ENCODE peak calls at places on chromosomes 7 and 10, in ten cellular contexts. One of them, this sample, is unnamed.

GRCh38 chr7:29657856-29658255 is 94.2 kb downstream of the PRR15 start:
- DNase-seq in body of pancreas: no peak
- DNase-seq in pancreas: no peak
- DNase-seq in AG09309: no peak
- DNase-seq in ovary: no peak
- DNase-seq in fibroblast of the aortic adventitia: no peak
- DNase-seq in lower leg skin: no peak
- DNase-seq in CD4-positive, alpha-beta T cell: no peak
- DNase-seq in GM20000: no peak
- DNase-seq in mammary epithelial cell: no peak
- DNase-seq in this sample: no peak

GRCh38 chr10:22672594-22673392 is 41.6 kb downstream of the PIP4K2A start:
- DNase-seq in body of pancreas: no peak
- DNase-seq in pancreas: no peak
- DNase-seq in AG09309: no peak
- DNase-seq in ovary: no peak
- DNase-seq in fibroblast of the aortic adventitia: no peak
- DNase-seq in lower leg skin: no peak
- DNase-seq in CD4-positive, alpha-beta T cell: no peak
- DNase-seq in GM20000: no peak
- DNase-seq in mammary epithelial cell: no peak
- DNase-seq in this sample: no peak

GRCh38 chr10:24701447-24701846 is 22.2 kb downstream of the ARHGAP21 start:
- DNase-seq in body of pancreas: no peak
- DNase-seq in pancreas: no peak
- DNase-seq in AG09309: no peak
- DNase-seq in ovary: no peak
- DNase-seq in fibroblast of the aortic adventitia: no peak
- DNase-seq in lower leg skin: no peak
- DNase-seq in CD4-positive, alpha-beta T cell: no peak
- DNase-seq in GM20000: peak
- DNase-seq in mammary epithelial cell: no peak
- DNase-seq in this sample: no peak

GRCh38 chr10:102629661-102630614 is 14.3 kb upstream of the TRIM8 start:
- DNase-seq in body of pancreas: no peak
- DNase-seq in pancreas: no peak
- DNase-seq in AG09309: peak
- DNase-seq in ovary: no peak
- DNase-seq in fibroblast of the aortic adventitia: peak
- DNase-seq in lower leg skin: no peak
- DNase-seq in CD4-positive, alpha-beta T cell: no peak
- DNase-seq in GM20000: no peak
- DNase-seq in mammary epithelial cell: peak
- DNase-seq in this sample: peak

GRCh38 chr7:95104739-95105138 is 197.3 kb downstream of the PPP1R9A start:
- DNase-seq in body of pancreas: peak
- DNase-seq in pancreas: peak
- DNase-seq in AG09309: no peak
- DNase-seq in ovary: no peak
- DNase-seq in fibroblast of the aortic adventitia: no peak
- DNase-seq in lower leg skin: no peak
- DNase-seq in CD4-positive, alpha-beta T cell: no peak
- DNase-seq in GM20000: no peak
- DNase-seq in mammary epithelial cell: peak
- DNase-seq in this sample: no peak

GRCh38 chr7:64639267-64640001 is 26.5 kb upstream of the ZNF107 start:
- DNase-seq in body of pancreas: no peak
- DNase-seq in pancreas: no peak
- DNase-seq in AG09309: no peak
- DNase-seq in ovary: no peak
- DNase-seq in fibroblast of the aortic adventitia: no peak
- DNase-seq in lower leg skin: no peak
- DNase-seq in CD4-positive, alpha-beta T cell: no peak
- DNase-seq in GM20000: no peak
- DNase-seq in mammary epithelial cell: peak
- DNase-seq in this sample: no peak

GRCh38 chr10:104842704-104843103 is 201.6 kb downstream of the SORCS3 start:
- DNase-seq in body of pancreas: no peak
- DNase-seq in pancreas: no peak
- DNase-seq in AG09309: no peak
- DNase-seq in ovary: no peak
- DNase-seq in fibroblast of the aortic adventitia: no peak
- DNase-seq in lower leg skin: no peak
- DNase-seq in CD4-positive, alpha-beta T cell: no peak
- DNase-seq in GM20000: no peak
- DNase-seq in mammary epithelial cell: no peak
- DNase-seq in this sample: no peak

GRCh38 chr10:59830601-59831259 is 75.6 kb downstream of the CCDC6 start:
- DNase-seq in body of pancreas: peak
- DNase-seq in pancreas: peak
- DNase-seq in AG09309: no peak
- DNase-seq in ovary: peak
- DNase-seq in fibroblast of the aortic adventitia: peak
- DNase-seq in lower leg skin: no peak
- DNase-seq in CD4-positive, alpha-beta T cell: no peak
- DNase-seq in GM20000: peak
- DNase-seq in mammary epithelial cell: peak
- DNase-seq in this sample: peak

GRCh38 chr7:142908921-142909870 is 23.7 kb upstream of the TRPV6 start:
- DNase-seq in body of pancreas: peak
- DNase-seq in pancreas: peak
- DNase-seq in AG09309: no peak
- DNase-seq in ovary: no peak
- DNase-seq in fibroblast of the aortic adventitia: peak
- DNase-seq in lower leg skin: no peak
- DNase-seq in CD4-positive, alpha-beta T cell: no peak
- DNase-seq in GM20000: peak
- DNase-seq in mammary epithelial cell: no peak
- DNase-seq in this sample: no peak

DNA sequence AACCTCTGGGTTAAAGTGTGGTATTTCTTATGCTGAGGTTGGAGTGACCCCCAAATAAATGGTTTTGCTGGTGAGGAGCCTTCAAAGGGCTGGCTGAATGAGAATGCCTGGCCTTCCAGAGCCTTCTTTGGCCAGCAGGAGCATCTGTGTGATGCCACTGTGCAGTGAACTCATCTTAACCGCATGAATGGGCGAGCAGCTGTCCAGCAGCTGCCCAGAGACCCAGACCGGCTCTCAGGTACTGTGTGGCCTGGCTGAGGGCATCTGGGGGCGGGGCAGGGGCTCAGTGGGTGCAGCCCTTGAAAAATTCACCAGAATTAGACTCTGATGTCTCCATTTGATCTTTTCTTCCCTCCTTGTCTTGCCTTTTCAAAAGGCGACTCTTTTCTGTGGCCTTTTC is 59.0 kb downstream of the SYPL1 start:
- DNase-seq in body of pancreas: no peak
- DNase-seq in pancreas: no peak
- DNase-seq in AG09309: no peak
- DNase-seq in ovary: no peak
- DNase-seq in fibroblast of the aortic adventitia: no peak
- DNase-seq in lower leg skin: no peak
- DNase-seq in CD4-positive, alpha-beta T cell: no peak
- DNase-seq in GM20000: no peak
- DNase-seq in mammary epithelial cell: no peak
- DNase-seq in this sample: no peak
- TF ChIP-seq CTCF in body of pancreas: no peak
- TF ChIP-seq CTCF in pancreas: no peak
- TF ChIP-seq CTCF in AG09309: no peak
- TF ChIP-seq CTCF in ovary: no peak
- TF ChIP-seq CTCF in fibroblast of the aortic adventitia: no peak
- TF ChIP-seq CTCF in lower leg skin: no peak
- TF ChIP-seq CTCF in CD4-positive, alpha-beta T cell: no peak
- TF ChIP-seq CTCF in GM20000: no peak
- TF ChIP-seq CTCF in mammary epithelial cell: no peak
- TF ChIP-seq CTCF in this sample: no peak

GRCh38 chr7:51006483-51007235 is 224.0 kb upstream of the GRB10 start:
- DNase-seq in body of pancreas: no peak
- DNase-seq in pancreas: no peak
- DNase-seq in AG09309: no peak
- DNase-seq in ovary: no peak
- DNase-seq in fibroblast of the aortic adventitia: no peak
- DNase-seq in lower leg skin: peak
- DNase-seq in CD4-positive, alpha-beta T cell: no peak
- DNase-seq in GM20000: no peak
- DNase-seq in mammary epithelial cell: no peak
- DNase-seq in this sample: no peak

GRCh38 chr7:51005074-51005473 is 222.4 kb upstream of the GRB10 start:
- DNase-seq in body of pancreas: no peak
- DNase-seq in pancreas: no peak
- DNase-seq in AG09309: no peak
- DNase-seq in ovary: no peak
- DNase-seq in fibroblast of the aortic adventitia: no peak
- DNase-seq in lower leg skin: no peak
- DNase-seq in CD4-positive, alpha-beta T cell: no peak
- DNase-seq in GM20000: no peak
- DNase-seq in mammary epithelial cell: no peak
- DNase-seq in this sample: no peak

DNA sequence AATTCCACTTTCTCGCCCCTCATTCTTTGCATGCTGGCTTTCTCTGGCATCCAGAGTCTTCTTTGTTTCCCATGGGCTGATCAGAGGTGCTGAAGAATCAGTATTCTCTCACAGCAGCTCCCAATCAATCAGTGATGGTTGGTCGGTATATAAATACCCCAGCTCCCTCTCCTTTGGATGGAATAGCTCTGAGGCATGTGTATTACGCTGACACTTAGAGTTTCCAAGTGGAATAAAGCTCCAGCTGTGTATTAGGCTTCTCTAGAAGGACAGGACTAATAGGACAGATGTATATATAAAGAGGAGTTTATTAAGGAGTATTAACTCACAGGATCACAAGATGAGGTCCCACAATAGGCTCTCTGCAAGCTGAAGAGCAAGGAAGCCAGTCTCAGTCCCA is 218.3 kb upstream of the GRB10 start:
- DNase-seq in body of pancreas: no peak
- DNase-seq in pancreas: no peak
- DNase-seq in AG09309: no peak
- DNase-seq in ovary: no peak
- DNase-seq in fibroblast of the aortic adventitia: no peak
- DNase-seq in lower leg skin: no peak
- DNase-seq in CD4-positive, alpha-beta T cell: no peak
- DNase-seq in GM20000: no peak
- DNase-seq in mammary epithelial cell: no peak
- DNase-seq in this sample: no peak
- TF ChIP-seq CTCF in body of pancreas: no peak
- TF ChIP-seq CTCF in pancreas: no peak
- TF ChIP-seq CTCF in AG09309: no peak
- TF ChIP-seq CTCF in ovary: no peak
- TF ChIP-seq CTCF in fibroblast of the aortic adventitia: no peak
- TF ChIP-seq CTCF in lower leg skin: no peak
- TF ChIP-seq CTCF in CD4-positive, alpha-beta T cell: no peak
- TF ChIP-seq CTCF in GM20000: no peak
- TF ChIP-seq CTCF in mammary epithelial cell: peak
- TF ChIP-seq CTCF in this sample: peak

GRCh38 chr7:94067506-94067905 is 63.4 kb upstream of the BET1 start:
- DNase-seq in body of pancreas: no peak
- DNase-seq in pancreas: no peak
- DNase-seq in AG09309: no peak
- DNase-seq in ovary: no peak
- DNase-seq in fibroblast of the aortic adventitia: no peak
- DNase-seq in lower leg skin: no peak
- DNase-seq in CD4-positive, alpha-beta T cell: no peak
- DNase-seq in GM20000: no peak
- DNase-seq in mammary epithelial cell: no peak
- DNase-seq in this sample: no peak

GRCh38 chr7:94061316-94061715 is 57.2 kb upstream of the BET1 start:
- DNase-seq in body of pancreas: no peak
- DNase-seq in pancreas: no peak
- DNase-seq in AG09309: no peak
- DNase-seq in ovary: no peak
- DNase-seq in fibroblast of the aortic adventitia: no peak
- DNase-seq in lower leg skin: no peak
- DNase-seq in CD4-positive, alpha-beta T cell: no peak
- DNase-seq in GM20000: no peak
- DNase-seq in mammary epithelial cell: no peak
- DNase-seq in this sample: no peak

GRCh38 chr7:94062372-94062771 is 58.2 kb upstream of the BET1 start:
- DNase-seq in body of pancreas: no peak
- DNase-seq in pancreas: no peak
- DNase-seq in AG09309: no peak
- DNase-seq in ovary: no peak
- DNase-seq in fibroblast of the aortic adventitia: no peak
- DNase-seq in lower leg skin: no peak
- DNase-seq in CD4-positive, alpha-beta T cell: no peak
- DNase-seq in GM20000: no peak
- DNase-seq in mammary epithelial cell: no peak
- DNase-seq in this sample: peak

GRCh38 chr7:94067047-94067446 is 62.9 kb upstream of the BET1 start:
- DNase-seq in body of pancreas: no peak
- DNase-seq in pancreas: no peak
- DNase-seq in AG09309: no peak
- DNase-seq in ovary: no peak
- DNase-seq in fibroblast of the aortic adventitia: no peak
- DNase-seq in lower leg skin: no peak
- DNase-seq in CD4-positive, alpha-beta T cell: no peak
- DNase-seq in GM20000: no peak
- DNase-seq in mammary epithelial cell: peak
- DNase-seq in this sample: no peak

DNA sequence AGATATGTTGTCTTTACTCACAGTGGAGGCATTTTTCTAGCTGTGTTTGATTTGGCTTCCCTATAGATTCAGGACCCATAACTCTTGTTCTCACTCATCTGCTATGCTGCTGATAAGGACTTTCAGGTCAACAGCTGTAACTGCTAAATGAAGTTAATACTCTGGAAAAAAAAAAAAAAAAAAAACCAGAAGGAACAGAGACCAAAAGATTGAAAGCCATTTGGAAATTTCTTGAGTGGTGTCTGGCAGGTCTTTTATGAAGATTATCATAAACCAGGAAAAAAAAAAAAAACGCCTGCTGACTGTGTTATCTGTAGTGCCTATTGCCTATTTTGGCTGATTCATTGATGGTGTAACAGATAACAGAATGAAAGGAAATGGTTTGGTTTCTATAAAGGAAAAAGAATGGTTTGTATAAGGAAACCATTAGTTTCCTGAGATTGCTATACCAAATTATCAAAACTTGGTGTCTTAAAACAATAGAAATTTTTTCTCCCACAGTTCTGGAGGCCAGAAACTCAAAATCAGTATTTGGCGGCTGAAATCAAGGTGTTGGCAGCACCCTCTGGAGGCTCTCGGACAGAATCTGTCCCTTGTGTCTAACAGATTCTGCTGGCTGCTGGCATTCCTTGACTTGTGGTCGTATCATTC is 60.5 kb upstream of the BET1 start:
- DNase-seq in body of pancreas: no peak
- DNase-seq in pancreas: no peak
- DNase-seq in AG09309: no peak
- DNase-seq in ovary: no peak
- DNase-seq in fibroblast of the aortic adventitia: peak
- DNase-seq in lower leg skin: no peak
- DNase-seq in CD4-positive, alpha-beta T cell: no peak
- DNase-seq in GM20000: no peak
- DNase-seq in mammary epithelial cell: no peak
- DNase-seq in this sample: peak
- TF ChIP-seq CTCF in body of pancreas: no peak
- TF ChIP-seq CTCF in pancreas: no peak
- TF ChIP-seq CTCF in AG09309: no peak
- TF ChIP-seq CTCF in ovary: no peak
- TF ChIP-seq CTCF in fibroblast of the aortic adventitia: no peak
- TF ChIP-seq CTCF in lower leg skin: no peak
- TF ChIP-seq CTCF in CD4-positive, alpha-beta T cell: no peak
- TF ChIP-seq CTCF in GM20000: no peak
- TF ChIP-seq CTCF in mammary epithelial cell: no peak
- TF ChIP-seq CTCF in this sample: no peak

GRCh38 chr7:38163671-38164070 is 14.4 kb upstream of the STARD3NL start:
- DNase-seq in body of pancreas: no peak
- DNase-seq in pancreas: no peak
- DNase-seq in AG09309: peak
- DNase-seq in ovary: no peak
- DNase-seq in fibroblast of the aortic adventitia: no peak
- DNase-seq in lower leg skin: no peak
- DNase-seq in CD4-positive, alpha-beta T cell: no peak
- DNase-seq in GM20000: no peak
- DNase-seq in mammary epithelial cell: no peak
- DNase-seq in this sample: no peak
- TF ChIP-seq CTCF in body of pancreas: no peak
- TF ChIP-seq CTCF in pancreas: no peak
- TF ChIP-seq CTCF in AG09309: no peak
- TF ChIP-seq CTCF in ovary: no peak
- TF ChIP-seq CTCF in fibroblast of the aortic adventitia: no peak
- TF ChIP-seq CTCF in lower leg skin: no peak
- TF ChIP-seq CTCF in CD4-positive, alpha-beta T cell: no peak
- TF ChIP-seq CTCF in GM20000: no peak
- TF ChIP-seq CTCF in mammary epithelial cell: no peak
- TF ChIP-seq CTCF in this sample: no peak

This sample was measured in HFFc6.